ENCODE peak calls at places on chromosomes 3 and 15, in six cellular contexts. I is activated effector memory CD4-positive, alpha-beta T cell treated with Interleukin-2 at 50 U/mL for 16 hours; X is ELF-1; G is stimulated activated CD8-positive, alpha-beta memory T cell treated with anti-CD3 and anti-CD28 coated beads, Interleukin-12 subunit alpha, Interleukin-12 subunit beta, amount 100 ng/mL, for 1 hour; O is stimulated activated CD4-positive, alpha-beta T cell treated with anti-CD3 and anti-CD28 coated beads, TNF-alpha, amount 100 ng/mL, for 4 hours; Z is Calu3. R is an unnamed sample.

GRCh38 chr3:112555535-112556170 is 6.1 kb downstream of the ATG3 start:
- DNase-seq in Z (no peak), X (no peak), O (no peak), I (no peak), G (no peak), R (no peak)

GRCh38 chr3:105869982-105870381 is 1.2 kb upstream of the CBLB start:
- DNase-seq in O (no peak), I (no peak), Z (no peak), G (no peak), X (no peak), R (no peak)

GRCh38 chr15:55552926-55553325 is 35.2 kb downstream of the PYGO1 start:
- DNase-seq in G (no peak), X (peak), I (no peak), O (no peak), Z (no peak), R (no peak)

GRCh38 chr3:142624725-142625440 is 28.7 kb downstream of the PLS1 start:
- DNase-seq in O (no peak), I (no peak), X (no peak), G (no peak), Z (no peak), R (no peak)

GRCh38 chr3:169348981-169349942 is 314.2 kb downstream of the MECOM start:
- DNase-seq in G (no peak), X (no peak), I (no peak), Z (peak), O (no peak), R (no peak)

GRCh38 chr3:153354641-153355040 is 192.6 kb downstream of the RAP2B start:
- DNase-seq in I (no peak), O (no peak), X (no peak), G (no peak), Z (no peak), R (peak)

GRCh38 chr3:59816312-59816711 is 766.5 kb upstream of the CFAP20DC start:
- DNase-seq in G (no peak), I (no peak), X (no peak), Z (no peak), O (no peak), R (no peak)

GRCh38 chr3:189394599-189395121 is 222.9 kb downstream of the TPRG1 start:
- DNase-seq in I (no peak), O (no peak), Z (no peak), X (no peak), G (no peak), R (no peak)

GRCh38 chr3:180416111-180416541 is 185.8 kb upstream of the TTC14 start:
- DNase-seq in X (no peak), G (no peak), Z (peak), O (no peak), I (no peak), R (no peak)

GRCh38 chr3:46664971-46665762 is 28.3 kb downstream of the ALS2CL start:
- DNase-seq in X (no peak), Z (no peak), G (no peak), O (no peak), I (no peak), R (no peak)

GRCh38 chr15:98324341-98324970 is 323.9 kb upstream of the IGF1R start:
- DNase-seq in O (no peak), X (no peak), G (no peak), I (no peak), Z (no peak), R (no peak)

GRCh38 chr15:55530861-55531313 is 22.9 kb upstream of the DNAAF4 start:
- DNase-seq in G (no peak), I (no peak), X (peak), O (no peak), Z (no peak), R (no peak)

GRCh38 chr3:57015350-57015729 is 45.1 kb upstream of the SPATA12 start:
- DNase-seq in X (no peak), O (no peak), G (no peak), Z (no peak), I (no peak), R (no peak)

GRCh38 chr3:63043631-63044030 is 168.4 kb upstream of the CADPS start:
- DNase-seq in I (no peak), X (no peak), O (no peak), G (no peak), Z (peak), R (no peak)

GRCh38 chr3:11062704-11063103 is 70.2 kb downstream of the SLC6A1 start:
- DNase-seq in I (no peak), O (no peak), X (no peak), G (no peak), Z (no peak), R (no peak)

GRCh38 chr15:83475551-83475950 is 28.4 kb downstream of the SH3GL3 start:
- DNase-seq in X (no peak), Z (no peak), I (no peak), G (no peak), O (no peak), R (no peak)

GRCh38 chr15:40105517-40106202 is 3.0 kb downstream of the BMF start:
- DNase-seq in Z (no peak), O (no peak), X (no peak), G (no peak), I (no peak), R (no peak)

GRCh38 chr3:48625600-48625999 is 4.0 kb upstream of the TMEM89 start:
- DNase-seq in Z (no peak), X (no peak), O (no peak), G (no peak), I (no peak), R (no peak)

GRCh38 chr15:89781891-89782618 is 5.9 kb downstream of the MESP2 start:
- DNase-seq in I (no peak), O (no peak), G (no peak), Z (peak), X (peak), R (peak)

GRCh38 chr15:29736745-29737023 is 85.6 kb downstream of the TJP1 start:
- DNase-seq in O (no peak), X (peak), I (no peak), Z (no peak), G (no peak), R (no peak)

GRCh38 chr15:62835351-62835750 is 207.2 kb upstream of the TPM1 start:
- DNase-seq in X (peak), I (no peak), G (no peak), Z (no peak), O (no peak), R (no peak)

GRCh38 chr3:15265655-15266509 is 59.8 kb downstream of the CAPN7 start:
- DNase-seq in G (no peak), X (no peak), O (no peak), Z (no peak), I (no peak), R (peak)

GRCh38 chr3:33636125-33636855 is 81.8 kb downstream of the CLASP2 start:
- DNase-seq in G (no peak), O (no peak), X (peak), I (no peak), Z (peak), R (no peak)

GRCh38 chr15:58441376-58442070 is 9.7 kb downstream of the LIPC start:
- DNase-seq in I (no peak), O (no peak), Z (no peak), G (no peak), X (no peak), R (no peak)

GRCh38 chr3:112818289-112818688 is 28.4 kb downstream of the CD200R1L start:
- DNase-seq in Z (no peak), X (no peak), G (no peak), I (no peak), O (no peak), R (no peak)

GRCh38 chr15:94667109-94667508 is 435.7 kb downstream of the MCTP2 start:
- DNase-seq in I (no peak), G (no peak), X (no peak), Z (no peak), O (no peak), R (no peak)

GRCh38 chr3:4957978-4958377 is 21.3 kb upstream of the BHLHE40 start:
- DNase-seq in O (no peak), Z (no peak), I (no peak), G (no peak), X (no peak), R (no peak)

GRCh38 chr3:14289590-14290453 is 111.2 kb downstream of the LSM3 start:
- DNase-seq in X (peak), I (no peak), O (no peak), G (no peak), Z (peak), R (no peak)

GRCh38 chr15:65916664-65917406 is 47.5 kb downstream of the RAB11A start:
- DNase-seq in G (no peak), Z (peak), I (no peak), O (no peak), X (peak), R (peak)

GRCh38 chr3:187935623-187936156 is 190.4 kb upstream of the BCL6 start:
- DNase-seq in I (peak), X (peak), G (no peak), Z (no peak), O (no peak), R (no peak)

GRCh38 chr3:47664519-47664918 is 85.9 kb upstream of the CSPG5 start:
- DNase-seq in Z (no peak), G (no peak), X (no peak), I (no peak), O (no peak), R (no peak)

GRCh38 chr15:72184165-72184811 is 13.3 kb downstream of the GRAMD2A start:
- DNase-seq in O (no peak), Z (peak), G (no peak), I (no peak), X (peak), R (no peak)

GRCh38 chr15:57662091-57662744 is 44.3 kb upstream of the POLR2M start:
- DNase-seq in I (no peak), X (no peak), Z (peak), O (no peak), G (no peak), R (no peak)

GRCh38 chr3:157499342-157499963 is 3.8 kb downstream of the VEPH1 start:
- DNase-seq in Z (peak), I (no peak), O (no peak), G (no peak), X (peak), R (peak)

R was measured in testis.